ENCODE peak calls at places on chromosomes 11 and 22, in ten cellular contexts. O is IMR-90, Q is K562, B is ovary, Y is stomach, Z is uterus, H is A549, E is right lobe of liver, U is HCT116, P is prostate gland. D is an unnamed sample.

GRCh38 chr11:79431535-79431934 is 9.3 kb downstream of the TENM4 start:
- DNase-seq in P (no peak), H (no peak), B (no peak), Z (no peak), Q (no peak), O (peak), Y (no peak), E (no peak), U (no peak), D (no peak)

GRCh38 chr11:7677801-7678201 is 4.5 kb upstream of the CYB5R2 start:
- DNase-seq in Y (no peak), H (no peak), Z (peak), E (no peak), U (no peak), O (peak), B (peak), Q (no peak), P (no peak), D (no peak)

GRCh38 chr11:109696191-109696897 is 274.4 kb downstream of the C11orf87 start:
- DNase-seq in Q (no peak), H (no peak), Y (no peak), P (no peak), E (no peak), Z (no peak), B (no peak), U (peak), O (peak), D (no peak)

GRCh38 chr11:11604340-11604992 is 17.3 kb downstream of the GALNT18 start:
- DNase-seq in B (no peak), U (no peak), Z (no peak), H (no peak), Y (no peak), P (no peak), E (no peak), Q (no peak), O (no peak), D (no peak)

GRCh38 chr22:31695423-31695822 is 33.4 kb upstream of the PISD start:
- DNase-seq in H (no peak), U (no peak), P (no peak), O (no peak), Q (no peak), Y (no peak), E (no peak), B (no peak), Z (no peak), D (no peak)

GRCh38 chr22:45226681-45227186 is 14.0 kb downstream of the KIAA0930 start:
- DNase-seq in E (peak), Z (no peak), P (no peak), Q (no peak), H (no peak), U (no peak), O (no peak), B (no peak), Y (peak), D (peak)

GRCh38 chr11:61602775-61603569 is 22.1 kb upstream of the SYT7 start:
- DNase-seq in B (peak), E (no peak), P (no peak), U (peak), Y (peak), Z (peak), H (no peak), Q (peak), O (peak), D (peak)

GRCh38 chr11:91921974-91922373 is 302.6 kb upstream of the FAT3 start:
- DNase-seq in H (peak), Q (no peak), U (no peak), P (no peak), B (no peak), Z (no peak), O (no peak), Y (no peak), E (no peak), D (no peak)

GRCh38 chr11:44949160-44950035 is 1.3 kb downstream of the TP53I11 start:
- DNase-seq in U (no peak), O (peak), P (peak), E (peak), Z (no peak), Y (no peak), Q (peak), H (peak), B (no peak), D (no peak)

GRCh38 chr22:40026641-40027040 is 31.9 kb downstream of the FAM83F start:
- DNase-seq in E (no peak), O (no peak), P (no peak), B (no peak), Y (no peak), U (no peak), H (no peak), Q (no peak), Z (no peak), D (no peak)

GRCh38 chr11:41578421-41579047 is 119.1 kb upstream of the LRRC4C start:
- DNase-seq in Q (no peak), E (no peak), O (no peak), U (no peak), H (peak), P (no peak), Y (no peak), Z (no peak), B (no peak), D (no peak)

GRCh38 chr11:61539009-61539408 is 30.5 kb downstream of the LRRC10B start:
- DNase-seq in Q (no peak), O (no peak), E (no peak), P (no peak), Z (no peak), U (no peak), B (peak), H (no peak), Y (peak), D (peak)

GRCh38 chr22:40237788-40238424 is 60.2 kb downstream of the TNRC6B start:
- DNase-seq in H (no peak), P (no peak), Q (no peak), O (no peak), U (no peak), B (no peak), Y (no peak), E (no peak), Z (no peak), D (no peak)

GRCh38 chr11:59755701-59756495 is 722 bp downstream of the STX3 start:
- DNase-seq in E (peak), U (peak), Z (peak), P (peak), Y (peak), H (peak), O (peak), B (peak), Q (peak), D (peak)

GRCh38 chr11:11370263-11371060 is 17.4 kb upstream of the CSNK2A3 start:
- DNase-seq in U (no peak), P (no peak), B (no peak), Y (no peak), E (no peak), Q (no peak), Z (no peak), H (no peak), O (no peak), D (no peak)

GRCh38 chr11:85682330-85683305 is 3.4 kb downstream of the CCDC89 start:
- DNase-seq in Y (peak), P (peak), Z (peak), H (peak), B (peak), Q (peak), E (peak), U (no peak), O (peak), D (peak)

GRCh38 chr11:85685131-85685819 is 720 bp downstream of the CCDC89 start:
- DNase-seq in E (no peak), U (no peak), Y (no peak), O (peak), Z (peak), Q (no peak), B (peak), P (no peak), H (no peak), D (peak)

GRCh38 chr11:85680897-85681296 is 5.1 kb downstream of the CCDC89 start:
- DNase-seq in Q (no peak), H (no peak), E (no peak), O (no peak), Z (no peak), U (no peak), P (no peak), B (no peak), Y (no peak), D (no peak)

GRCh38 chr11:85685820-85686459 is at the start of gene CCDC89:
- DNase-seq in Q (no peak), B (peak), Y (peak), P (no peak), O (peak), U (no peak), H (peak), Z (peak), E (peak), D (peak)
- H3K27ac ChIP-seq in Q (no peak), B (peak), Y (peak), P (peak), O (peak), U (no peak), H (no peak), Z (peak), E (no peak), D (peak)

GRCh38 chr11:83068573-83068972 is 3.1 kb downstream of the RAB30 start:
- DNase-seq in B (no peak), O (no peak), Q (no peak), Z (no peak), Y (no peak), E (no peak), H (no peak), U (no peak), P (no peak), D (no peak)

GRCh38 chr11:83060965-83061364 is 10.7 kb downstream of the RAB30 start:
- DNase-seq in U (no peak), E (no peak), O (no peak), H (no peak), Y (no peak), B (no peak), Z (no peak), Q (no peak), P (no peak), D (no peak)

GRCh38 chr11:83064011-83064410 is 7.7 kb downstream of the RAB30 start:
- DNase-seq in E (no peak), H (no peak), P (no peak), Y (no peak), Z (no peak), U (no peak), B (no peak), O (no peak), Q (no peak), D (no peak)

GRCh38 chr11:83061883-83062282 is 9.8 kb downstream of the RAB30 start:
- DNase-seq in O (no peak), E (no peak), U (no peak), H (no peak), Y (no peak), B (no peak), Q (no peak), Z (no peak), P (no peak), D (no peak)

DNA sequence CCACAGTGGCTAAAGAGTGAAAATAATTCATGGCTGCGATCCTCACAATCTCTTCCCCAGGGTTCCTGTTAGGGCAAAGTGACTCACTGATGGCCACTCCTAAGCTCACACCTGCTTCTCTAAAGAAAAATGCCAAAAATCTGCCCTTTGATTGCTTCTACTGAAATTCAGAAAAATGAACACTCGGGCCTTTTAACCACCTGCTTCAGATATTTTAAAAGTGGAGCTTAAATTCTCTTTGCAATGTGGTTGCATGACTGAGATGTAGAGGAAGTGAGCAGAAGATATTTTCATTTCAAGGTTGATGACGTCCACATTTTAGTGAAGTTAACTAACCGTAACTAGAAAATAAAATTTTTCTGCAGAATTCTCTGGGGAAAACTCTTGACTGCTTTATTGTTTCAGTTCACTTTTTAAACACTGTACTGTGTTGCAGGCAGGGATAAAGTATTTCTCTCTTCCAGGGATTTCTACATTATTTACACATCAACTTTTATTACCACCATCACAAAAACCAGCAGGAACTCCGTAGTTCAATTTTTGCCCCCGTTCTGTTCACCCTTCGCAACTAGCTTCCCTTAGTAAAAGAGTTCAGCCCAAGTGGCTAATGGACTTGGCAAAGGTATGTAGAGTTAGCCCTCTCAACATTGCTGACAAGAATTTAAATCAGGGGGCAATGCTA is 8.5 kb downstream of the RAB30 start:
- DNase-seq in H (no peak), O (peak), Y (no peak), Q (no peak), E (no peak), Z (no peak), U (no peak), B (no peak), P (no peak), D (no peak)
- TF ChIP-seq POLR2A in H (no peak), O (no peak), Y (no peak), Q (no peak), E (no peak), Z (no peak), U (no peak), B (no peak), P (no peak), D (no peak)

GRCh38 chr22:47034076-47034808 is 271.8 kb downstream of the TBC1D22A start:
- DNase-seq in Y (no peak), H (no peak), U (no peak), E (peak), B (no peak), Z (no peak), Q (no peak), O (no peak), P (no peak), D (no peak)
- H3K27ac ChIP-seq in Y (peak), H (no peak), U (no peak), E (no peak), B (no peak), Z (no peak), Q (no peak), O (no peak), P (no peak), D (no peak)

DNA sequence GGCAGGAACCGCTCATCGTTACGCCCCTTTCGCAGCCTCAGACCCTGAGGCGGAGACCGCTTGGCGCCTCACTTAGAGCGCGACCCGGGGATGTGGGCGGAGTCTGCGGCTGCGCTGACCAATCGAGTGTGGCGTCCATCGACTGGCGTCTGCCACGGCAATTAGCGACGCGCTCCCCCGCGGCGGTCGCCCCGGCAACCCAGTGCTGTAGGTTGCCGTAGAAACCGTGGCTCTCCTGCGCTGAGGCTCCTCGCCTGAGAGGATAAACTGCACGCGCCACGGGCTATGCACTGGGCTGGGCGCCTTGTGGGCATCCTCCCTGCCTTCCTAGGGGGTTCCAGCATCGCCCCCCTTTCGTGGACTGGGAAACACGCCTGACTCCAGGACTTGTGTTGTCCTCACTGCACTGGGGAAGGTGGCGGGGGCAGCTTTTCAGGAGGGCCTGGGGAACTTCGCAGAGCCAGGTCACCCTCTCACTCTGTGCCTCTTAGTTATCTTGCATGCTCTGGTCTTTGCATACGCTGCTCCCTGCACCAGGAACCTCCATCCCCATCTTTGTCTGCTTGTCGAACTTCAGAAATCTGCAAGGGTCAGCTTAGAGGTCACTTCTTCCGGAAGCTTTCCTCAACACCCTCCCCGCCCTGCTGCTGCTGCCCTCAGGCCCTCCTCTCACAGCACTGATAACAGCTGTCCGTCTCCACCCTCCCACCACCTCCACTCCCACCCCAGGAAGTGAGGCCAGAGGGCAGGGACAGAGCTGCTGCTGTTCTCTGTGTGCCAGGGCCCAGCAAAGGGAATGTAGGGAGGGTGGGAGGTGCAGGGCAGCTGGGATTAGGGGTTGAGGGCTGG is 539 bp upstream of the P2RX6 start:
- DNase-seq in Z (peak), O (peak), B (peak), U (peak), Y (peak), P (peak), H (peak), Q (peak), E (peak), D (peak)
- TF ChIP-seq POLR2A in Z (no peak), O (no peak), B (no peak), U (no peak), Y (no peak), P (no peak), H (no peak), Q (no peak), E (no peak), D (no peak)

GRCh38 chr11:35571703-35572102 is 46.3 kb upstream of the PAMR1 start:
- DNase-seq in P (no peak), E (no peak), Q (no peak), U (no peak), Z (no peak), B (no peak), Y (no peak), H (no peak), O (no peak), D (no peak)

GRCh38 chr11:35566885-35567284 is 41.5 kb upstream of the PAMR1 start:
- DNase-seq in E (no peak), Y (no peak), Q (no peak), Z (no peak), P (no peak), B (no peak), U (no peak), H (no peak), O (no peak), D (no peak)

GRCh38 chr11:35564246-35564595 is 38.8 kb upstream of the PAMR1 start:
- DNase-seq in Y (no peak), P (no peak), Z (no peak), E (no peak), O (no peak), U (no peak), Q (no peak), B (no peak), H (no peak), D (no peak)

GRCh38 chr11:35566161-35566560 is 40.7 kb upstream of the PAMR1 start:
- DNase-seq in Y (no peak), Z (no peak), U (no peak), O (no peak), E (no peak), B (no peak), Q (no peak), P (no peak), H (no peak), D (no peak)

GRCh38 chr11:35567737-35568465 is 42.5 kb upstream of the PAMR1 start:
- DNase-seq in Z (no peak), H (peak), Q (no peak), Y (no peak), B (no peak), P (peak), O (peak), E (no peak), U (no peak), D (no peak)
- H3K27ac ChIP-seq in Z (no peak), H (no peak), Q (no peak), Y (no peak), B (no peak), P (no peak), O (no peak), E (no peak), U (no peak), D (no peak)

GRCh38 chr22:49372530-49373288 is 455.0 kb downstream of the BRD1 start:
- DNase-seq in P (peak), U (peak), Y (peak), B (no peak), Q (peak), O (no peak), H (peak), E (no peak), Z (no peak), D (peak)
- TF ChIP-seq POLR2A in P (no peak), U (no peak), Y (no peak), B (no peak), Q (no peak), O (no peak), H (no peak), E (no peak), Z (no peak), D (no peak)

GRCh38 chr22:37485714-37486223 is 415 bp downstream of the MFNG start:
- DNase-seq in O (no peak), U (no peak), Y (no peak), E (no peak), Q (no peak), B (no peak), P (no peak), Z (no peak), H (no peak), D (no peak)
- H3K27ac ChIP-seq in O (no peak), U (no peak), Y (peak), E (peak), Q (no peak), B (no peak), P (peak), Z (peak), H (no peak), D (no peak)

DNA sequence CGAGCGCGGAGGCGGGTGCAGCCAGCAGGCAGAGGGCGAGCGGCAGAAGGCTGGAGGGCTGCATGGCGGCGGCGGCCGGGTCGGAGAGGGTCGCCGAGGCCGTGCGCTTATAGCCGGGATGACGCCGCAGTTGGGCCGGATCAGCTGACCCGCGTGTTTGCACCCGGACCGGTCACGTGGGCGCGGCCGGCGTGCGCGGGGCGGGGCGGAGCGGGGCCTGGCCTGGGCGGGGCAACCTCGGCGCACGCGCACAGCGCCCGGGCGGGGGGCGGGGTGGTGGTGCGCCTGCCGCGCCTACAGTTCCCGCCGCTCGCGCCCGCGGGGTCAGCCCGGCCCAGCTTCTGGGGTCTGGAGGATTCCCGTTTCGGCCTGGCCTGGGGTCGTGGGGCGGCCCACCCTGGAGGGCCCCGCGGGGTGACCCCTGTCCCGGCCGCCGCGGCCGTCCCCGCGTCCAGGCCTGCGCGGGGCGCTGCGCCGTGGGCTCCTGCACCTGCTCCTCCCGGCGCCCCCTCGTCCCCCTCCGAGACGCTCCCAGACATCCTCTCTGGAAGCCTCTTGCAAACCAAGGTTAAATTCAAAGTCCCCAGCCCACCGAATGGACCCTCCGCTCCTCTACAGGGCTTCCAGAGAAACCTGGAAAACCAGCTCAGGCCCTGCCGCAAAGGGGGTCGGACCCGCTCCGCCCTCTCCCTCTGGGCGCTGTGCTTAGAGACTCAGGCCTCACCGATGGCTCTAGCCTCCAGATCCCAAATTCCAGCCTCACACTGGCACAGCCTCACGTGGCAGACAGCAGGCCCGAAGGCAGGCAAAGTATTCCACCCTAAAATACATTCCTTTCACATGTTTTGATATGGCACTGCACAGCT is at the start of gene CTSD:
- DNase-seq in Q (peak), U (peak), P (peak), Y (peak), Z (peak), B (peak), O (peak), E (peak), H (peak), D (peak)
- TF ChIP-seq POLR2A in Q (no peak), U (peak), P (peak), Y (no peak), Z (no peak), B (no peak), O (no peak), E (peak), H (peak), D (peak)

D was measured in testis.